ENCODE peak calls at places on chromosomes 5 and 9, in four cellular contexts. One of them, this sample, is unnamed.

GRCh38 chr5:158660726-158661125 is 439.0 kb downstream of the EBF1 start:
- DNase-seq in A549: no peak
- DNase-seq in GM23248: peak; percentile 86
- DNase-seq in left ventricle myocardium superior: no peak
- DNase-seq in this sample: no peak

GRCh38 chr9:98657897-98658296 is 50.8 kb downstream of the GABBR2 start:
- DNase-seq in A549: no peak
- DNase-seq in left ventricle myocardium superior: no peak
- DNase-seq in GM23248: peak; percentile 92
- DNase-seq in this sample: no peak

GRCh38 chr9:93900971-93901861 is 53.9 kb downstream of the BARX1 start:
- DNase-seq in left ventricle myocardium superior: no peak
- DNase-seq in A549: no peak
- DNase-seq in GM23248: no peak
- DNase-seq in this sample: no peak

GRCh38 chr5:38060354-38060753 is 198.0 kb upstream of the EGFLAM start:
- DNase-seq in left ventricle myocardium superior: no peak
- DNase-seq in GM23248: peak; percentile 6
- DNase-seq in A549: no peak
- DNase-seq in this sample: no peak

GRCh38 chr5:176543428-176544182 is 5.5 kb upstream of the CDHR2 start:
- DNase-seq in GM23248: peak; percentile 73
- DNase-seq in left ventricle myocardium superior: peak; percentile 90
- DNase-seq in A549: peak; percentile 73
- DNase-seq in this sample: peak; percentile 77

GRCh38 chr9:1929722-1930621 is 85.2 kb upstream of the SMARCA2 start:
- DNase-seq in left ventricle myocardium superior: no peak
- DNase-seq in GM23248: no peak
- DNase-seq in A549: no peak
- DNase-seq in this sample: no peak

GRCh38 chr5:142322747-142323479 is 1.9 kb downstream of the SPRY4 start:
- DNase-seq in A549: no peak
- DNase-seq in GM23248: peak; percentile 66
- DNase-seq in left ventricle myocardium superior: peak; percentile 60
- DNase-seq in this sample: no peak

GRCh38 chr5:172085738-172086137 is 79.3 kb upstream of the FBXW11 start:
- DNase-seq in left ventricle myocardium superior: no peak
- DNase-seq in GM23248: no peak
- DNase-seq in A549: no peak
- DNase-seq in this sample: no peak

GRCh38 chr9:137763271-137763955 is 114.2 kb upstream of the CACNA1B start:
- DNase-seq in left ventricle myocardium superior: no peak
- DNase-seq in GM23248: no peak
- DNase-seq in A549: no peak
- DNase-seq in this sample: no peak

GRCh38 chr5:38640012-38640395 is 83.6 kb upstream of the LIFR start:
- DNase-seq in left ventricle myocardium superior: no peak
- DNase-seq in GM23248: no peak
- DNase-seq in A549: peak; percentile 40
- DNase-seq in this sample: no peak